ENCODE peak calls at places on chromosomes 5 and 9, in eight cellular contexts. One of them, this sample, is unnamed.

GRCh38 chr9:109956811-109957440 is 176.9 kb downstream of the PALM2AKAP2 start:
- DNase-seq in heart left ventricle: no peak
- DNase-seq in Panc1: no peak
- DNase-seq in NB4: no peak
- DNase-seq in CD8-positive, alpha-beta T cell: no peak
- DNase-seq in A549: no peak
- DNase-seq in cardiac fibroblast: no peak
- DNase-seq in fibroblast of lung: peak; percentile 74
- DNase-seq in this sample: peak; percentile 40

GRCh38 chr9:110050925-110051355 is 157.0 kb downstream of the C9orf152 start:
- DNase-seq in heart left ventricle: no peak
- DNase-seq in Panc1: peak; percentile 87
- DNase-seq in NB4: peak; percentile 79
- DNase-seq in CD8-positive, alpha-beta T cell: no peak
- DNase-seq in A549: peak; percentile 40
- DNase-seq in cardiac fibroblast: peak; percentile 95
- DNase-seq in fibroblast of lung: peak; percentile 95
- DNase-seq in this sample: peak; percentile 90

GRCh38 chr9:129497064-129497836 is 123.7 kb downstream of the C9orf50 start:
- DNase-seq in heart left ventricle: peak; percentile 47
- DNase-seq in Panc1: no peak
- DNase-seq in NB4: no peak
- DNase-seq in CD8-positive, alpha-beta T cell: no peak
- DNase-seq in A549: no peak
- DNase-seq in cardiac fibroblast: peak; percentile 39
- DNase-seq in fibroblast of lung: no peak
- DNase-seq in this sample: no peak

GRCh38 chr5:171581756-171582155 is 162.3 kb downstream of the FGF18 start:
- DNase-seq in heart left ventricle: no peak
- DNase-seq in Panc1: no peak
- DNase-seq in NB4: no peak
- DNase-seq in CD8-positive, alpha-beta T cell: no peak
- DNase-seq in A549: no peak
- DNase-seq in cardiac fibroblast: no peak
- DNase-seq in fibroblast of lung: peak; percentile 40
- DNase-seq in this sample: no peak

GRCh38 chr5:23289162-23289561 is 218.2 kb upstream of the PRDM9 start:
- DNase-seq in heart left ventricle: no peak
- DNase-seq in Panc1: no peak
- DNase-seq in NB4: no peak
- DNase-seq in CD8-positive, alpha-beta T cell: no peak
- DNase-seq in A549: no peak
- DNase-seq in cardiac fibroblast: no peak
- DNase-seq in fibroblast of lung: no peak
- DNase-seq in this sample: no peak

GRCh38 chr9:76883341-76883740 is 22.6 kb downstream of the PRUNE2 start:
- DNase-seq in heart left ventricle: no peak
- DNase-seq in Panc1: no peak
- DNase-seq in NB4: no peak
- DNase-seq in CD8-positive, alpha-beta T cell: no peak
- DNase-seq in A549: no peak
- DNase-seq in cardiac fibroblast: no peak
- DNase-seq in fibroblast of lung: no peak
- DNase-seq in this sample: no peak

GRCh38 chr5:170154297-170154696 is 48.6 kb downstream of the FOXI1 start:
- DNase-seq in heart left ventricle: no peak
- DNase-seq in Panc1: no peak
- DNase-seq in NB4: no peak
- DNase-seq in CD8-positive, alpha-beta T cell: no peak
- DNase-seq in A549: no peak
- DNase-seq in cardiac fibroblast: no peak
- DNase-seq in fibroblast of lung: no peak
- DNase-seq in this sample: no peak

GRCh38 chr5:137521246-137521645 is 22.1 kb upstream of the SPOCK1 start:
- DNase-seq in heart left ventricle: no peak
- DNase-seq in Panc1: no peak
- DNase-seq in NB4: no peak
- DNase-seq in CD8-positive, alpha-beta T cell: no peak
- DNase-seq in A549: no peak
- DNase-seq in cardiac fibroblast: no peak
- DNase-seq in fibroblast of lung: no peak
- DNase-seq in this sample: no peak

GRCh38 chr9:115234094-115234493 is 116.1 kb upstream of the TNC start:
- DNase-seq in heart left ventricle: no peak
- DNase-seq in Panc1: no peak
- DNase-seq in NB4: peak; percentile 5
- DNase-seq in CD8-positive, alpha-beta T cell: no peak
- DNase-seq in A549: peak; percentile 22
- DNase-seq in cardiac fibroblast: peak; percentile 68
- DNase-seq in fibroblast of lung: peak; percentile 82
- DNase-seq in this sample: peak; percentile 81

GRCh38 chr5:169279125-169279524 is 21.8 kb downstream of the SLIT3 start:
- DNase-seq in heart left ventricle: no peak
- DNase-seq in Panc1: no peak
- DNase-seq in NB4: no peak
- DNase-seq in CD8-positive, alpha-beta T cell: no peak
- DNase-seq in A549: no peak
- DNase-seq in cardiac fibroblast: no peak
- DNase-seq in fibroblast of lung: no peak
- DNase-seq in this sample: no peak

GRCh38 chr5:120538149-120538548 is 74.0 kb downstream of the PRR16 start:
- DNase-seq in heart left ventricle: no peak
- DNase-seq in Panc1: no peak
- DNase-seq in NB4: no peak
- DNase-seq in CD8-positive, alpha-beta T cell: no peak
- DNase-seq in A549: no peak
- DNase-seq in cardiac fibroblast: peak; percentile 83
- DNase-seq in fibroblast of lung: peak; percentile 64
- DNase-seq in this sample: no peak

GRCh38 chr5:132321109-132321721 is 27.0 kb downstream of the SLC22A4 start:
- DNase-seq in heart left ventricle: no peak
- DNase-seq in Panc1: no peak
- DNase-seq in NB4: no peak
- DNase-seq in CD8-positive, alpha-beta T cell: no peak
- DNase-seq in A549: no peak
- DNase-seq in cardiac fibroblast: no peak
- DNase-seq in fibroblast of lung: no peak
- DNase-seq in this sample: no peak

GRCh38 chr9:93114169-93114983 is 18.4 kb downstream of the CARD19 start:
- DNase-seq in heart left ventricle: no peak
- DNase-seq in Panc1: no peak
- DNase-seq in NB4: peak; percentile 69
- DNase-seq in CD8-positive, alpha-beta T cell: no peak
- DNase-seq in A549: no peak
- DNase-seq in cardiac fibroblast: no peak
- DNase-seq in fibroblast of lung: no peak
- DNase-seq in this sample: no peak

GRCh38 chr5:31962928-31963327 is 211.2 kb downstream of the GOLPH3 start:
- DNase-seq in heart left ventricle: no peak
- DNase-seq in Panc1: no peak
- DNase-seq in NB4: no peak
- DNase-seq in CD8-positive, alpha-beta T cell: no peak
- DNase-seq in A549: no peak
- DNase-seq in cardiac fibroblast: peak; percentile 22
- DNase-seq in fibroblast of lung: no peak
- DNase-seq in this sample: peak; percentile 21

GRCh38 chr5:180494510-180495181 is 467 bp downstream of the CNOT6 start:
- DNase-seq in heart left ventricle: peak; percentile 44
- DNase-seq in Panc1: no peak
- DNase-seq in NB4: peak; percentile 49
- DNase-seq in CD8-positive, alpha-beta T cell: no peak
- DNase-seq in A549: peak; percentile 40
- DNase-seq in cardiac fibroblast: no peak
- DNase-seq in fibroblast of lung: peak; percentile 26
- DNase-seq in this sample: peak; percentile 32

GRCh38 chr5:135058326-135058725 is 24.3 kb upstream of the PITX1 start:
- DNase-seq in heart left ventricle: no peak
- DNase-seq in Panc1: no peak
- DNase-seq in NB4: no peak
- DNase-seq in CD8-positive, alpha-beta T cell: no peak
- DNase-seq in A549: no peak
- DNase-seq in cardiac fibroblast: no peak
- DNase-seq in fibroblast of lung: no peak
- DNase-seq in this sample: no peak

GRCh38 chr5:142175039-142175438 is 66.5 kb downstream of the NDFIP1 start:
- DNase-seq in heart left ventricle: no peak
- DNase-seq in Panc1: no peak
- DNase-seq in NB4: no peak
- DNase-seq in CD8-positive, alpha-beta T cell: no peak
- DNase-seq in A549: no peak
- DNase-seq in cardiac fibroblast: no peak
- DNase-seq in fibroblast of lung: no peak
- DNase-seq in this sample: no peak

GRCh38 chr5:171888051-171888481 is 102.4 kb downstream of the SMIM23 start:
- DNase-seq in heart left ventricle: no peak
- DNase-seq in Panc1: no peak
- DNase-seq in NB4: no peak
- DNase-seq in CD8-positive, alpha-beta T cell: no peak
- DNase-seq in A549: no peak
- DNase-seq in cardiac fibroblast: peak; percentile 48
- DNase-seq in fibroblast of lung: no peak
- DNase-seq in this sample: no peak

GRCh38 chr5:107486489-107486888 is 184.2 kb downstream of the EFNA5 start:
- DNase-seq in heart left ventricle: no peak
- DNase-seq in Panc1: no peak
- DNase-seq in NB4: peak; percentile 85
- DNase-seq in CD8-positive, alpha-beta T cell: no peak
- DNase-seq in A549: no peak
- DNase-seq in cardiac fibroblast: peak; percentile 81
- DNase-seq in fibroblast of lung: no peak
- DNase-seq in this sample: peak; percentile 78

GRCh38 chr9:76887951-76888350 is 18.0 kb downstream of the PRUNE2 start:
- DNase-seq in heart left ventricle: no peak
- DNase-seq in Panc1: no peak
- DNase-seq in NB4: no peak
- DNase-seq in CD8-positive, alpha-beta T cell: no peak
- DNase-seq in A549: no peak
- DNase-seq in cardiac fibroblast: peak; percentile 31
- DNase-seq in fibroblast of lung: no peak
- DNase-seq in this sample: no peak

GRCh38 chr9:82091100-82091499 is 102.5 kb downstream of the SPATA31D1 start:
- DNase-seq in heart left ventricle: no peak
- DNase-seq in Panc1: no peak
- DNase-seq in NB4: no peak
- DNase-seq in CD8-positive, alpha-beta T cell: no peak
- DNase-seq in A549: no peak
- DNase-seq in cardiac fibroblast: no peak
- DNase-seq in fibroblast of lung: no peak
- DNase-seq in this sample: peak; percentile 14

GRCh38 chr5:171615201-171616001 is 170.2 kb upstream of the SMIM23 start:
- DNase-seq in heart left ventricle: peak; percentile 39
- DNase-seq in Panc1: no peak
- DNase-seq in NB4: no peak
- DNase-seq in CD8-positive, alpha-beta T cell: no peak
- DNase-seq in A549: no peak
- DNase-seq in cardiac fibroblast: no peak
- DNase-seq in fibroblast of lung: peak; percentile 47
- DNase-seq in this sample: no peak

GRCh38 chr9:107142896-107143603 is 140.0 kb upstream of the RAD23B start:
- DNase-seq in heart left ventricle: no peak
- DNase-seq in Panc1: no peak
- DNase-seq in NB4: no peak
- DNase-seq in CD8-positive, alpha-beta T cell: no peak
- DNase-seq in A549: no peak
- DNase-seq in cardiac fibroblast: peak; percentile 16
- DNase-seq in fibroblast of lung: peak; percentile 9
- DNase-seq in this sample: no peak

GRCh38 chr9:136846376-136847064 is 2.7 kb upstream of the PHPT1 start:
- DNase-seq in heart left ventricle: no peak
- DNase-seq in Panc1: no peak
- DNase-seq in NB4: no peak
- DNase-seq in CD8-positive, alpha-beta T cell: no peak
- DNase-seq in A549: no peak
- DNase-seq in cardiac fibroblast: no peak
- DNase-seq in fibroblast of lung: no peak
- DNase-seq in this sample: no peak
- H3K4me3 ChIP-seq in heart left ventricle: peak overlapping the region; percentile 67
- H3K4me3 ChIP-seq in Panc1: no peak overlapping the region
- H3K4me3 ChIP-seq in NB4: no peak overlapping the region
- H3K4me3 ChIP-seq in CD8-positive, alpha-beta T cell: no peak overlapping the region
- H3K4me3 ChIP-seq in A549: no peak overlapping the region
- H3K4me3 ChIP-seq in cardiac fibroblast: no peak overlapping the region
- H3K4me3 ChIP-seq in fibroblast of lung: no peak overlapping the region
- H3K4me3 ChIP-seq in this sample: peak overlapping the region; percentile 30

GRCh38 chr5:147949711-147950573 is 43.6 kb upstream of the C5orf46 start:
- DNase-seq in heart left ventricle: no peak
- DNase-seq in Panc1: peak; percentile 25
- DNase-seq in NB4: peak; percentile 43
- DNase-seq in CD8-positive, alpha-beta T cell: no peak
- DNase-seq in A549: peak; percentile 60
- DNase-seq in cardiac fibroblast: peak; percentile 60
- DNase-seq in fibroblast of lung: peak; percentile 67
- DNase-seq in this sample: peak; percentile 68
- TF ChIP-seq CTCF in heart left ventricle: peak; percentile 77
- TF ChIP-seq CTCF in Panc1: peak; percentile 65
- TF ChIP-seq CTCF in NB4: peak; percentile 31
- TF ChIP-seq CTCF in CD8-positive, alpha-beta T cell: peak; percentile 47
- TF ChIP-seq CTCF in A549: peak; percentile 62
- TF ChIP-seq CTCF in cardiac fibroblast: peak; percentile 49
- TF ChIP-seq CTCF in fibroblast of lung: peak; percentile 37
- TF ChIP-seq CTCF in this sample: peak; percentile 66

GRCh38 chr5:17257705-17258273 is 40.4 kb downstream of the BASP1 start:
- DNase-seq in heart left ventricle: no peak
- DNase-seq in Panc1: no peak
- DNase-seq in NB4: no peak
- DNase-seq in CD8-positive, alpha-beta T cell: no peak
- DNase-seq in A549: no peak
- DNase-seq in cardiac fibroblast: peak; percentile 56
- DNase-seq in fibroblast of lung: no peak
- DNase-seq in this sample: peak; percentile 50

GRCh38 chr5:17256839-17257238 is 39.4 kb downstream of the BASP1 start:
- DNase-seq in heart left ventricle: no peak
- DNase-seq in Panc1: no peak
- DNase-seq in NB4: no peak
- DNase-seq in CD8-positive, alpha-beta T cell: no peak
- DNase-seq in A549: no peak
- DNase-seq in cardiac fibroblast: no peak
- DNase-seq in fibroblast of lung: no peak
- DNase-seq in this sample: no peak

GRCh38 chr5:17258429-17258828 is 41.0 kb downstream of the BASP1 start:
- DNase-seq in heart left ventricle: no peak
- DNase-seq in Panc1: no peak
- DNase-seq in NB4: no peak
- DNase-seq in CD8-positive, alpha-beta T cell: no peak
- DNase-seq in A549: no peak
- DNase-seq in cardiac fibroblast: peak; percentile 74
- DNase-seq in fibroblast of lung: peak; percentile 38
- DNase-seq in this sample: peak; percentile 26

GRCh38 chr5:17256171-17256570 is 38.7 kb downstream of the BASP1 start:
- DNase-seq in heart left ventricle: no peak
- DNase-seq in Panc1: no peak
- DNase-seq in NB4: no peak
- DNase-seq in CD8-positive, alpha-beta T cell: no peak
- DNase-seq in A549: no peak
- DNase-seq in cardiac fibroblast: no peak
- DNase-seq in fibroblast of lung: peak; percentile 64
- DNase-seq in this sample: no peak

GRCh38 chr5:17255471-17256016 is 38.1 kb downstream of the BASP1 start:
- DNase-seq in heart left ventricle: no peak
- DNase-seq in Panc1: no peak
- DNase-seq in NB4: peak; percentile 92
- DNase-seq in CD8-positive, alpha-beta T cell: no peak
- DNase-seq in A549: no peak
- DNase-seq in cardiac fibroblast: peak; percentile 65
- DNase-seq in fibroblast of lung: peak; percentile 66
- DNase-seq in this sample: peak; percentile 68
- H3K4me3 ChIP-seq in heart left ventricle: no peak overlapping the region
- H3K4me3 ChIP-seq in Panc1: no peak overlapping the region
- H3K4me3 ChIP-seq in NB4: no peak overlapping the region
- H3K4me3 ChIP-seq in CD8-positive, alpha-beta T cell: no peak overlapping the region
- H3K4me3 ChIP-seq in A549: no peak overlapping the region
- H3K4me3 ChIP-seq in cardiac fibroblast: no peak overlapping the region
- H3K4me3 ChIP-seq in fibroblast of lung: no peak overlapping the region
- H3K4me3 ChIP-seq in this sample: no peak overlapping the region

GRCh38 chr9:96245399-96245798 is 56.6 kb downstream of the HSD17B3 start:
- DNase-seq in heart left ventricle: no peak
- DNase-seq in Panc1: no peak
- DNase-seq in NB4: peak; percentile 15
- DNase-seq in CD8-positive, alpha-beta T cell: no peak
- DNase-seq in A549: no peak
- DNase-seq in cardiac fibroblast: no peak
- DNase-seq in fibroblast of lung: no peak
- DNase-seq in this sample: no peak
- TF ChIP-seq CTCF in heart left ventricle: no peak
- TF ChIP-seq CTCF in Panc1: no peak
- TF ChIP-seq CTCF in NB4: peak; percentile 45
- TF ChIP-seq CTCF in CD8-positive, alpha-beta T cell: peak; percentile 20
- TF ChIP-seq CTCF in A549: no peak
- TF ChIP-seq CTCF in cardiac fibroblast: peak; percentile 3
- TF ChIP-seq CTCF in fibroblast of lung: no peak
- TF ChIP-seq CTCF in this sample: no peak